ENCODE peak calls at places on chromosomes 3 and 15, in seven cellular contexts. I, D, Q, C, X, P and W are unnamed samples.

GRCh38 chr3:140148824-140149390 is 213.9 kb downstream of the CLSTN2 start:
- DNase-seq in C (no peak), X (no peak), P (no peak), D (no peak), Q (no peak), I (no peak), W (no peak)

GRCh38 chr15:72168131-72168825 is 29.3 kb downstream of the GRAMD2A start:
- DNase-seq in C (no peak), P (no peak), Q (no peak), D (no peak), I (no peak), X (no peak), W (no peak)

GRCh38 chr3:38359038-38359437 is 12.5 kb downstream of the XYLB start:
- DNase-seq in P (no peak), I (no peak), Q (no peak), C (no peak), X (no peak), D (no peak), W (no peak)

GRCh38 chr3:33994568-33994967 is 196.1 kb downstream of the PDCD6IP start:
- DNase-seq in I (no peak), Q (no peak), C (no peak), D (no peak), X (no peak), P (no peak), W (no peak)

GRCh38 chr15:65072027-65072426 is 4.2 kb upstream of the RASL12 start:
- DNase-seq in P (no peak), X (peak; percentile 44), C (peak; percentile 13), I (no peak), D (no peak), Q (no peak), W (no peak)

GRCh38 chr3:61828880-61829279 is 267.5 kb downstream of the PTPRG start:
- DNase-seq in C (no peak), I (no peak), X (no peak), Q (no peak), P (no peak), D (no peak), W (no peak)

GRCh38 chr15:69668963-69669362 is 216.3 kb downstream of the RPLP1 start:
- DNase-seq in C (no peak), X (no peak), Q (peak; percentile 69), D (peak; percentile 83), I (no peak), P (no peak), W (peak; percentile 75)

GRCh38 chr3:3629911-3630310 is 169.3 kb upstream of the LRRN1 start:
- DNase-seq in X (no peak), D (no peak), Q (no peak), C (no peak), I (no peak), P (no peak), W (no peak)

GRCh38 chr15:81113861-81114261 is 20.2 kb upstream of the CFAP161 start:
- DNase-seq in P (no peak), C (no peak), Q (no peak), I (no peak), D (no peak), X (no peak), W (no peak)

GRCh38 chr3:36764704-36765038 is 318 bp upstream of the DCLK3 start:
- DNase-seq in P (no peak), I (no peak), X (no peak), D (no peak), C (no peak), Q (no peak), W (no peak)

GRCh38 chr3:38084019-38084968 is 45.3 kb downstream of the DLEC1 start:
- DNase-seq in X (no peak), P (no peak), C (no peak), D (no peak), Q (no peak), I (no peak), W (peak; percentile 48)

GRCh38 chr15:74723754-74724334 is 1.5 kb downstream of the CYP1A1 start:
- DNase-seq in Q (no peak), X (no peak), C (no peak), P (no peak), I (peak; percentile 25), D (no peak), W (no peak)

GRCh38 chr15:59237854-59238252 is 31.2 kb downstream of the LDHAL6B start:
- DNase-seq in Q (no peak), X (no peak), C (no peak), D (no peak), P (no peak), I (no peak), W (no peak)

GRCh38 chr15:59236394-59236793 is 29.8 kb downstream of the LDHAL6B start:
- DNase-seq in I (no peak), D (no peak), P (no peak), X (no peak), Q (no peak), C (no peak), W (no peak)

GRCh38 chr15:59237119-59237853 is 30.6 kb downstream of the LDHAL6B start:
- DNase-seq in C (no peak), Q (no peak), X (no peak), P (no peak), I (no peak), D (peak; percentile 43), W (no peak)

GRCh38 chr15:59229453-59229852 is 22.8 kb downstream of the LDHAL6B start:
- DNase-seq in I (no peak), Q (no peak), C (no peak), P (no peak), X (no peak), D (no peak), W (no peak)

GRCh38 chr15:59232476-59232875 is 25.8 kb downstream of the LDHAL6B start:
- DNase-seq in Q (no peak), P (no peak), X (no peak), C (no peak), I (no peak), D (no peak), W (no peak)
- H3K27ac ChIP-seq in Q (peak overlapping the region; percentile 54), P (peak overlapping the region; percentile 2), X (no peak overlapping the region), C (no peak overlapping the region), I (no peak overlapping the region), D (no peak overlapping the region), W (no peak overlapping the region)

GRCh38 chr3:114597012-114597411 is 303.2 kb downstream of the TIGIT start:
- DNase-seq in Q (no peak), P (no peak), C (no peak), X (no peak), I (no peak), D (no peak), W (no peak)
- H3K36me3 ChIP-seq in Q (no peaks in the 10 kb centered on the region), P (no peaks in the 10 kb centered on the region), C (no peaks in the 10 kb centered on the region), X (no peaks in the 10 kb centered on the region), I (no peaks in the 10 kb centered on the region), D (no peaks in the 10 kb centered on the region), W (no peaks in the 10 kb centered on the region)

GRCh38 chr3:14151471-14152083 is 26.7 kb downstream of the TMEM43 start:
- DNase-seq in X (no peak), I (no peak), D (no peak), Q (no peak), C (no peak), P (peak; percentile 28), W (no peak)

GRCh38 chr3:14153663-14154062 is 24.7 kb downstream of the XPC start:
- DNase-seq in X (no peak), C (no peak), Q (no peak), P (peak; percentile 43), I (no peak), D (no peak), W (no peak)

GRCh38 chr3:14152963-14153355 is 25.4 kb downstream of the XPC start:
- DNase-seq in P (no peak), X (no peak), I (no peak), C (no peak), Q (no peak), D (no peak), W (no peak)

GRCh38 chr3:14150491-14151230 is 25.8 kb downstream of the TMEM43 start:
- DNase-seq in P (peak; percentile 43), Q (no peak), D (no peak), I (no peak), C (no peak), X (no peak), W (no peak)

GRCh38 chr3:14152233-14152962 is 26.0 kb downstream of the XPC start:
- DNase-seq in Q (no peak), D (no peak), P (peak; percentile 46), I (no peak), C (no peak), X (no peak), W (no peak)
- TF ChIP-seq CTCF in Q (no peak), D (peak; percentile 50), P (no peak), I (no peak), C (no peak), X (no peak), W (no peak)

DNA sequence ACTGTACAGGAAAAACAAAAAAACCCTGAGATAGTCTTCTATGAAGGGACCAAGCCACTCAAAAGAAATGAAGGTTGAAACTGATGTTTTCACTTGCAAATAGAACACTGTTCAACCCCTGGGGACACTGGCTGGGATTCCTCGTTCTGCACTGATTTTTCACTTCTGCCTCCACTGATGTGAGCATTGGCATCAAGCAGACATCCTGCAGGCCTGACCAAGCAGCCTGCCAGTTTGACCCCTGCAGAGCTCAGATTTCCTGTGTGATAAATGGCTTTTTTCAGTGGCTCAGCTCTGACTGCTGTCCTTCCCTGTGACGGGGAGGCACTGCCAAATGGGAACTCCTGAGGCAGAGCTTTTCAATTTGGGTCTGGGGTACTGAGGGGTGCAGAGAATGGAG is 50.0 kb downstream of the RASGRP1 start:
- DNase-seq in D (no peak), X (no peak), C (no peak), Q (no peak), P (no peak), I (no peak), W (no peak)
- H3K27ac ChIP-seq in D (no peak overlapping the region), X (no peak overlapping the region), C (no peak overlapping the region), Q (no peak overlapping the region), P (no peak overlapping the region), I (no peak overlapping the region), W (no peak overlapping the region)